ENCODE peak calls at places on chromosomes 16 and 17, in six cellular contexts. B, V, G, Q, C and J are unnamed samples.

GRCh38 chr17:74055508-74056160 is 147.8 kb upstream of the RPL38 start:
- DNase-seq in B (no peak), V (no peak), G (no peak), Q (no peak), C (no peak), J (no peak)

GRCh38 chr17:17495448-17496188 is 577 bp downstream of the RASD1 start:
- DNase-seq in B (peak), V (peak), G (no peak), Q (no peak), C (no peak), J (no peak)

GRCh38 chr17:1186214-1186820 is 6.5 kb upstream of the ABR start:
- DNase-seq in B (peak), V (peak), G (no peak), Q (no peak), C (no peak), J (no peak)

GRCh38 chr17:2043785-2044184 is 2.0 kb downstream of the OVCA2 start:
- DNase-seq in B (peak), V (peak), G (no peak), Q (no peak), C (no peak), J (no peak)

GRCh38 chr16:20611975-20612471 is 35.9 kb upstream of the ACSM2B start:
- DNase-seq in B (no peak), V (no peak), G (peak), Q (no peak), C (no peak), J (no peak)

GRCh38 chr17:17512866-17513265 is 16.7 kb upstream of the RASD1 start:
- DNase-seq in B (no peak), V (peak), G (no peak), Q (no peak), C (no peak), J (no peak)

GRCh38 chr16:54282923-54283734 is 3.5 kb downstream of the IRX3 start:
- DNase-seq in B (no peak), V (peak), G (no peak), Q (no peak), C (no peak), J (no peak)

GRCh38 chr16:46918400-46918799 is 34.2 kb downstream of the GPT2 start:
- DNase-seq in B (no peak), V (no peak), G (no peak), Q (no peak), C (no peak), J (no peak)

GRCh38 chr16:67115649-67116048 is 5.9 kb downstream of the PHAF1 start:
- DNase-seq in B (peak), V (peak), G (no peak), Q (no peak), C (no peak), J (peak)

GRCh38 chr17:75778861-75779249 is 5.8 kb upstream of the UNK start:
- DNase-seq in B (no peak), V (no peak), G (no peak), Q (no peak), C (no peak), J (no peak)

GRCh38 chr16:56983211-56983751 is 6.1 kb upstream of the NLRC5 start:
- DNase-seq in B (no peak), V (peak), G (no peak), Q (no peak), C (no peak), J (no peak)

GRCh38 chr17:66983414-66984021 is 19.0 kb downstream of the CACNG4 start:
- DNase-seq in B (no peak), V (no peak), G (no peak), Q (no peak), C (peak), J (no peak)

GRCh38 chr16:68234188-68235104 is 1.5 kb downstream of the ESRP2 start:
- DNase-seq in B (no peak), V (peak), G (no peak), Q (no peak), C (no peak), J (no peak)

GRCh38 chr17:78745407-78746088 is 36.5 kb downstream of the CYTH1 start:
- DNase-seq in B (peak), V (peak), G (peak), Q (peak), C (no peak), J (no peak)

GRCh38 chr16:89322381-89323119 is 105.0 kb downstream of the ZNF778 start:
- DNase-seq in B (peak), V (peak), G (peak), Q (no peak), C (no peak), J (peak)

GRCh38 chr16:5649762-5650445 is 552.3 kb upstream of the EEF2KMT start:
- DNase-seq in B (no peak), V (no peak), G (no peak), Q (no peak), C (no peak), J (no peak)

GRCh38 chr17:50806141-50806643 is 29.2 kb upstream of the WFIKKN2 start:
- DNase-seq in B (no peak), V (peak), G (no peak), Q (no peak), C (no peak), J (no peak)

GRCh38 chr17:31416503-31416923 is 25.0 kb downstream of the RAB11FIP4 start:
- DNase-seq in B (no peak), V (no peak), G (peak), Q (no peak), C (peak), J (no peak)

GRCh38 chr17:3935140-3935542 is 18.9 kb upstream of the P2RX1 start:
- DNase-seq in B (peak), V (peak), G (peak), Q (no peak), C (no peak), J (no peak)

GRCh38 chr16:88367560-88367959 is 15.2 kb upstream of the ZNF469 start:
- DNase-seq in B (no peak), V (peak), G (no peak), Q (no peak), C (no peak), J (no peak)

GRCh38 chr16:57303910-57304168 is 19.4 kb upstream of the PLLP start:
- DNase-seq in B (no peak), V (no peak), G (no peak), Q (no peak), C (no peak), J (no peak)

GRCh38 chr17:31251075-31251474 is 46.0 kb downstream of the OMG start:
- DNase-seq in B (no peak), V (no peak), G (no peak), Q (no peak), C (no peak), J (no peak)

GRCh38 chr16:20844588-20844987 is 38.3 kb downstream of the REXO5 start:
- DNase-seq in B (no peak), V (no peak), G (no peak), Q (no peak), C (no peak), J (no peak)

GRCh38 chr16:52469775-52470174 is 77.2 kb downstream of the TOX3 start:
- DNase-seq in B (no peak), V (no peak), G (no peak), Q (no peak), C (no peak), J (no peak)